ENCODE peak calls at places on chromosomes 11 and 22, in eight cellular contexts. F is neuronal stem cell; L is naive B cell; O is activated T-helper 1 cell treated with anti-CD3 and anti-CD28 coated beads, Interleukin-12 subunit alpha, Interleukin-12 subunit beta, Interleukin-2, Interleukin-4 antibody, amounts not matched to agents 30 ng/mL and 10 ng/mL and 1 ng/mL, durations not matched to agents 14 hours and 24 hours and 36 hours; P is CD8-positive, alpha-beta T cell; I is H9; T is right atrium auricular region; B is astrocyte. G is an unnamed sample.

GRCh38 chr11:44884056-44884455 is 66.6 kb downstream of the TP53I11 start:
- DNase-seq in F (no peak), L (no peak), O (no peak), P (no peak), I (no peak), T (no peak), B (no peak), G (no peak)

GRCh38 chr22:23163665-23164064 is 16.6 kb upstream of the BCR start:
- DNase-seq in F (no peak), L (no peak), O (no peak), P (no peak), I (no peak), T (no peak), B (no peak), G (no peak)

GRCh38 chr11:119509277-119509841 is 86.4 kb upstream of the THY1 start:
- DNase-seq in F (no peak), L (no peak), O (no peak), P (no peak), I (no peak), T (no peak), B (peak), G (no peak)

GRCh38 chr22:20022231-20023069 is 1.5 kb downstream of the TANGO2 start:
- DNase-seq in F (no peak), L (no peak), O (no peak), P (no peak), I (no peak), T (no peak), B (no peak), G (no peak)

GRCh38 chr11:6911946-6912345 is 8.9 kb upstream of the OR2D3 start:
- DNase-seq in F (no peak), L (no peak), O (no peak), P (no peak), I (no peak), T (no peak), B (peak), G (no peak)

GRCh38 chr22:24683671-24684070 is 80.7 kb downstream of the GGT1 start:
- DNase-seq in F (no peak), L (no peak), O (no peak), P (no peak), I (no peak), T (no peak), B (peak), G (no peak)

GRCh38 chr22:46652930-46653331 is 32.7 kb downstream of the GRAMD4 start:
- DNase-seq in F (no peak), L (no peak), O (no peak), P (no peak), I (no peak), T (peak), B (no peak), G (no peak)

GRCh38 chr11:637593-638507 is 781 bp downstream of the DRD4 start:
- DNase-seq in F (peak), L (no peak), O (no peak), P (no peak), I (no peak), T (no peak), B (no peak), G (no peak)

GRCh38 chr11:32884770-32885384 is 7.7 kb upstream of the QSER1 start:
- DNase-seq in F (no peak), L (no peak), O (no peak), P (no peak), I (no peak), T (no peak), B (no peak), G (peak)